ENCODE peak calls at places on chromosomes 16 and 17, in nine cellular contexts. G, Z, C, E, X, L, A, J and O are unnamed samples.

GRCh38 chr17:3750926-3751325 is 27.2 kb downstream of the HASPIN start:
- DNase-seq in Z (no peak), X (peak), C (no peak), A (no peak), L (no peak), J (no peak), G (no peak), E (no peak), O (no peak)

GRCh38 chr16:5490499-5490898 is 392.9 kb upstream of the EEF2KMT start:
- DNase-seq in C (no peak), J (peak), L (peak), Z (peak), A (no peak), G (no peak), E (peak), X (peak), O (peak)

GRCh38 chr17:2723505-2723996 is 12.0 kb upstream of the CLUH start:
- DNase-seq in A (no peak), X (peak), Z (no peak), J (peak), E (no peak), C (no peak), L (no peak), G (no peak), O (no peak)

GRCh38 chr17:63918305-63918704 is 334 bp downstream of the GH1 start:
- DNase-seq in E (no peak), G (no peak), A (no peak), J (peak), X (no peak), Z (no peak), L (no peak), C (no peak), O (no peak)

GRCh38 chr17:79607941-79608728 is 2.7 kb downstream of the RBFOX3 start:
- DNase-seq in J (peak), L (peak), X (peak), A (no peak), G (no peak), Z (peak), C (no peak), E (no peak), O (peak)

GRCh38 chr16:23035240-23035639 is 114.0 kb downstream of the USP31 start:
- DNase-seq in L (no peak), Z (no peak), C (no peak), G (no peak), J (no peak), A (no peak), X (no peak), E (no peak), O (no peak)

GRCh38 chr17:62150471-62150870 is 85.4 kb upstream of the MED13 start:
- DNase-seq in Z (no peak), C (no peak), L (no peak), J (no peak), E (no peak), A (no peak), G (no peak), X (no peak), O (no peak)

GRCh38 chr17:27473190-27473747 is 17.0 kb downstream of the KSR1 start:
- DNase-seq in G (no peak), E (no peak), Z (no peak), L (no peak), J (no peak), C (no peak), A (no peak), X (no peak), O (no peak)

GRCh38 chr16:11050954-11051353 is 106.6 kb downstream of the CLEC16A start:
- DNase-seq in X (no peak), G (no peak), Z (no peak), L (no peak), C (no peak), E (no peak), A (no peak), J (peak), O (no peak)

GRCh38 chr17:79340286-79340685 is 265.7 kb downstream of the ENGASE start:
- DNase-seq in L (no peak), J (no peak), Z (no peak), G (no peak), X (peak), E (no peak), C (no peak), A (no peak), O (no peak)

GRCh38 chr17:78923660-78924453 is 1.3 kb downstream of the TIMP2 start:
- DNase-seq in L (peak), C (no peak), Z (peak), A (peak), G (peak), J (peak), X (peak), E (peak), O (peak)

GRCh38 chr17:32494621-32495346 is 8.0 kb downstream of the CDK5R1 start:
- DNase-seq in E (no peak), A (no peak), C (no peak), Z (no peak), G (no peak), L (no peak), J (no peak), X (no peak), O (no peak)

GRCh38 chr17:76250141-76250540 is 9.8 kb upstream of the RNF157 start:
- DNase-seq in J (no peak), X (no peak), Z (no peak), L (no peak), A (no peak), E (no peak), C (no peak), G (no peak), O (no peak)

GRCh38 chr17:76248013-76248782 is 7.9 kb upstream of the RNF157 start:
- DNase-seq in Z (no peak), A (no peak), C (no peak), X (no peak), G (peak), J (no peak), L (no peak), E (no peak), O (no peak)

GRCh38 chr17:76247304-76247703 is 7.0 kb upstream of the RNF157 start:
- DNase-seq in G (no peak), Z (no peak), E (no peak), A (no peak), C (no peak), X (no peak), J (no peak), L (no peak), O (no peak)

GRCh38 chr17:76243826-76244679 is 3.8 kb upstream of the RNF157 start:
- DNase-seq in G (no peak), J (no peak), A (no peak), C (no peak), E (no peak), Z (no peak), L (no peak), X (no peak), O (no peak)

DNA sequence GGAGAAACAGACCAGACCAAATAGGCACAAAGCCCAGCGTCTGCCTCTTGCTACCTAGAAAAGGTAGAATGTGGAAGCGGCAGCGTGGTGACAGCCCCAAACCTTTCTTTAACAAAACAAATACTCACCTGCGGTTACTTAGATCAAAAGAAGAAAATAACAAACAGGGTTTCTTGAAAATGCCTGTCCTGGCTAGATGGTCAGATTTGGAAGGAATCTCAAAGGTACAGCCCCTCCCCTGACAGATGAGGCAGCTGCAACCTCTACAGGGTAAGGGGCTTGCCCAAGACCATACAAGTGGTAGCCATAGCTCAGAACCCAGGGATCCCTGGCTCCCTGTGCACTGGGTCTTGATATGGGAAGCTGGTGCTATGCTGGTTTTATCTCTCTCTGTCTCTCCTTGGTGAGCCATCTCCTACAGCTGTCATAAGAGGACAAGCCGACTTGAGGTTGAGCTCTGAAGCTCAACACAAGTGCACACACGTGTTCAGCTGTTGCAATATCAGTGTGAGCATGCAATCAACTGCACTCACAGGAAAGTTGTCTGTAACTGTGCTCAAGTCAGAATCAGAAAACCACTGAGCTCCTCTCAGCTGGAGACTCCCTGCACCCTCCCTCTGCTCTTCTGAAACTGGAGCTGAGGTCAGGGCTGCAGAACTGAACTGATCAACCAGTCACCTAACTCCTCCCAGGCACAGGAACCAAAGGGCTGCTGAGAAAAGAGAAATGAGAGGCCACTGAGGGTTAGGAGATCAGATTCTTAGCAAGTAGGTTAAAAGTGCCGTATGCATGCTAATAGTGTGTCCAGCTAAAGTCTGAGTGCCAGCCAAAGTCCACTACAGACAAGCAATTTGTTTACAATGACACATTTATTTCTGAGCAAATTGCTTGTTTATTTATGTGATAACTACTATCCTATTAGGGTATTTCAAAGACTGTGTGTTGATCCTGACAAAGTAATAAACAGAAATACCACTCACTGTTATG is 6.1 kb upstream of the RNF157 start:
- DNase-seq in J (no peak), X (peak), A (no peak), E (no peak), L (no peak), G (no peak), C (no peak), Z (no peak), O (no peak)
- TF ChIP-seq POLR2AphosphoS5 in J (no peak), X (no peak), A (no peak), E (no peak), L (no peak), G (peak), C (no peak), Z (no peak), O (no peak)

GRCh38 chr17:45225964-45226530 is 4.4 kb downstream of the FMNL1 start:
- DNase-seq in Z (no peak), C (no peak), J (no peak), E (no peak), X (peak), A (no peak), L (peak), G (peak), O (no peak)

GRCh38 chr17:45223541-45224528 is 2.1 kb downstream of the FMNL1 start:
- DNase-seq in J (no peak), L (no peak), A (no peak), X (no peak), G (no peak), C (no peak), Z (no peak), E (no peak), O (no peak)

GRCh38 chr17:45224671-45225050 is 3.0 kb downstream of the FMNL1 start:
- DNase-seq in E (no peak), L (no peak), G (no peak), X (no peak), C (no peak), Z (no peak), J (no peak), A (no peak), O (no peak)

GRCh38 chr17:45226620-45227019 is 4.9 kb downstream of the FMNL1 start:
- DNase-seq in G (no peak), C (no peak), A (no peak), L (no peak), X (no peak), J (no peak), Z (no peak), E (no peak), O (no peak)

GRCh38 chr17:45225051-45225700 is 3.5 kb downstream of the FMNL1 start:
- DNase-seq in J (no peak), Z (no peak), A (no peak), E (no peak), X (no peak), G (no peak), L (no peak), C (no peak), O (no peak)
- TF ChIP-seq POLR2AphosphoS5 in J (no peak), Z (no peak), A (no peak), E (no peak), X (no peak), G (no peak), L (no peak), C (no peak), O (no peak)

GRCh38 chr16:2498531-2499253 is 15.1 kb upstream of the ATP6V0C start:
- DNase-seq in E (peak), Z (no peak), X (no peak), C (no peak), L (no peak), J (no peak), A (peak), G (peak), O (no peak)

GRCh38 chr16:2498085-2498484 is 15.7 kb upstream of the ATP6V0C start:
- DNase-seq in J (no peak), Z (no peak), E (no peak), G (no peak), X (no peak), L (no peak), A (no peak), C (no peak), O (no peak)

GRCh38 chr16:2496223-2497115 is 17.3 kb upstream of the ATP6V0C start:
- DNase-seq in L (no peak), J (no peak), X (no peak), Z (no peak), G (no peak), E (no peak), C (no peak), A (peak), O (no peak)

GRCh38 chr16:2497641-2498040 is 16.1 kb upstream of the ATP6V0C start:
- DNase-seq in E (no peak), A (no peak), C (no peak), G (no peak), J (no peak), X (no peak), L (no peak), Z (no peak), O (no peak)

GRCh38 chr16:2497116-2497630 is 16.6 kb upstream of the ATP6V0C start:
- DNase-seq in J (no peak), Z (no peak), X (no peak), C (no peak), G (no peak), L (peak), A (no peak), E (no peak), O (peak)
- TF ChIP-seq POLR2AphosphoS5 in J (no peak), Z (no peak), X (no peak), C (peak), G (no peak), L (no peak), A (peak), E (no peak), O (no peak)

GRCh38 chr16:2467301-2468141 is 3.6 kb upstream of the NTN3 start:
- DNase-seq in J (peak), G (peak), E (peak), C (no peak), Z (peak), A (peak), X (peak), L (no peak), O (peak)
- TF ChIP-seq POLR2AphosphoS5 in J (peak), G (peak), E (peak), C (peak), Z (peak), A (no peak), X (peak), L (no peak), O (peak)

GRCh38 chr16:58503863-58504688 is 4.1 kb downstream of the NDRG4 start:
- DNase-seq in E (no peak), Z (no peak), G (no peak), J (no peak), L (no peak), C (no peak), A (peak), X (no peak), O (no peak)
- TF ChIP-seq POLR2AphosphoS5 in E (no peak), Z (no peak), G (no peak), J (no peak), L (no peak), C (no peak), A (no peak), X (no peak), O (no peak)